ENCODE peak calls at places on chromosomes 4 and X, in eight cellular contexts. K is CD8-positive, alpha-beta memory T cell; Q is CD4-positive, CD25-positive, alpha-beta regulatory T cell; C is OCI-LY7; E is breast epithelium; B is dorsolateral prefrontal cortex; X is fibroblast of lung; Y is right cardiac atrium. L is an unnamed sample.

GRCh38 chrX:51975811-51976210 is 82.4 kb downstream of the MAGED1 start:
- DNase-seq in K (no peak), Q (no peak), C (no peak), E (no peak), B (no peak), X (no peak), Y (no peak), L (no peak)

GRCh38 chr4:102308032-102308799 is 37.1 kb downstream of the SLC39A8 start:
- DNase-seq in K (no peak), Q (no peak), C (peak), E (no peak), B (no peak), X (no peak), Y (peak), L (no peak)

GRCh38 chrX:53031380-53031779 is 17.2 kb upstream of the GPR173 start:
- DNase-seq in K (no peak), Q (no peak), C (no peak), E (no peak), B (no peak), X (no peak), Y (no peak), L (no peak)

GRCh38 chr4:128379860-128380259 is 92.2 kb upstream of the PGRMC2 start:
- DNase-seq in K (no peak), Q (peak), C (peak), E (no peak), B (no peak), X (no peak), Y (peak), L (no peak)

GRCh38 chrX:153755136-153755535 is 8.9 kb upstream of the PLXNB3 start:
- DNase-seq in K (no peak), Q (no peak), C (no peak), E (no peak), B (no peak), X (no peak), Y (no peak), L (no peak)

GRCh38 chrX:22629105-22629725 is 356.5 kb downstream of the CBLL2 start:
- DNase-seq in K (no peak), Q (no peak), C (no peak), E (no peak), B (no peak), X (peak), Y (no peak), L (no peak)

GRCh38 chr4:152920768-152921167 is 15.4 kb upstream of the FHDC1 start:
- DNase-seq in K (no peak), Q (no peak), C (peak), E (no peak), B (no peak), X (no peak), Y (no peak), L (no peak)

GRCh38 chrX:110399497-110399896 is 40.8 kb downstream of the RTL9 start:
- DNase-seq in K (no peak), Q (no peak), C (no peak), E (no peak), B (no peak), X (no peak), Y (no peak), L (no peak)

GRCh38 chr4:71962622-71963264 is 69.1 kb upstream of the NPFFR2 start:
- DNase-seq in K (no peak), Q (no peak), C (no peak), E (no peak), B (no peak), X (no peak), Y (no peak), L (no peak)

GRCh38 chr4:5037553-5038551 is 13.4 kb upstream of the STK32B start:
- DNase-seq in K (no peak), Q (no peak), C (no peak), E (no peak), B (no peak), X (peak), Y (no peak), L (no peak)

GRCh38 chr4:81740492-81740891 is 268.8 kb upstream of the RASGEF1B start:
- DNase-seq in K (no peak), Q (no peak), C (no peak), E (no peak), B (no peak), X (no peak), Y (no peak), L (no peak)

GRCh38 chrX:45400380-45400779 is 199.7 kb upstream of the DIPK2B start:
- DNase-seq in K (no peak), Q (no peak), C (no peak), E (no peak), B (no peak), X (peak), Y (no peak), L (no peak)

GRCh38 chr4:84579410-84579791 is 3.5 kb upstream of the CDS1 start:
- DNase-seq in K (no peak), Q (no peak), C (no peak), E (peak), B (no peak), X (no peak), Y (no peak), L (no peak)

GRCh38 chr4:86582453-86582852 is 11.7 kb upstream of the PTPN13 start:
- DNase-seq in K (no peak), Q (no peak), C (no peak), E (no peak), B (no peak), X (no peak), Y (no peak), L (no peak)

GRCh38 chr4:88230953-88231835 is 53.2 kb downstream of the PPM1K start:
- DNase-seq in K (no peak), Q (peak), C (no peak), E (no peak), B (no peak), X (no peak), Y (no peak), L (no peak)

GRCh38 chrX:51361251-51361650 is 28.6 kb downstream of the NUDT10 start:
- DNase-seq in K (no peak), Q (no peak), C (no peak), E (no peak), B (no peak), X (no peak), Y (no peak), L (no peak)

GRCh38 chrX:129743835-129744234 is 5.1 kb downstream of the XPNPEP2 start:
- DNase-seq in K (no peak), Q (no peak), C (no peak), E (no peak), B (no peak), X (no peak), Y (no peak), L (no peak)

GRCh38 chr4:81600511-81601269 is 129.0 kb upstream of the RASGEF1B start:
- DNase-seq in K (no peak), Q (no peak), C (no peak), E (no peak), B (no peak), X (no peak), Y (peak), L (no peak)

GRCh38 chr4:125789018-125789417 is 474.3 kb downstream of the FAT4 start:
- DNase-seq in K (no peak), Q (no peak), C (no peak), E (no peak), B (no peak), X (peak), Y (no peak), L (no peak)

GRCh38 chrX:30513284-30513683 is 64.3 kb downstream of the TASL start:
- DNase-seq in K (no peak), Q (peak), C (peak), E (no peak), B (no peak), X (no peak), Y (no peak), L (no peak)

GRCh38 chr4:110172972-110173371 is 25.4 kb downstream of the ELOVL6 start:
- DNase-seq in K (no peak), Q (no peak), C (no peak), E (no peak), B (no peak), X (no peak), Y (no peak), L (no peak)

GRCh38 chrX:74343970-74344622 is 40.1 kb downstream of the ZCCHC13 start:
- DNase-seq in K (peak), Q (peak), C (peak), E (peak), B (no peak), X (peak), Y (no peak), L (no peak)

GRCh38 chr4:161829631-161830030 is 334.2 kb downstream of the FSTL5 start:
- DNase-seq in K (no peak), Q (no peak), C (no peak), E (no peak), B (no peak), X (no peak), Y (no peak), L (no peak)

GRCh38 chr4:184453402-184454160 is 20.8 kb downstream of the IRF2 start:
- DNase-seq in K (peak), Q (peak), C (peak), E (no peak), B (no peak), X (peak), Y (no peak), L (no peak)

GRCh38 chr4:176833416-176833815 is 40.7 kb upstream of the VEGFC start:
- DNase-seq in K (no peak), Q (no peak), C (no peak), E (no peak), B (no peak), X (no peak), Y (no peak), L (no peak)

GRCh38 chr4:23932186-23932585 is 42.3 kb upstream of the PPARGC1A start:
- DNase-seq in K (no peak), Q (no peak), C (no peak), E (no peak), B (no peak), X (no peak), Y (no peak), L (no peak)

GRCh38 chr4:94947681-94948108 is 189.9 kb downstream of the BMPR1B start:
- DNase-seq in K (no peak), Q (no peak), C (no peak), E (no peak), B (no peak), X (no peak), Y (no peak), L (no peak)

GRCh38 chr4:94126669-94127068 is 81.0 kb upstream of the SMARCAD1 start:
- DNase-seq in K (no peak), Q (peak), C (no peak), E (no peak), B (no peak), X (no peak), Y (no peak), L (no peak)

GRCh38 chr4:162163892-162164759 is at the start of gene FSTL5:
- DNase-seq in K (no peak), Q (peak), C (no peak), E (peak), B (peak), X (peak), Y (peak), L (peak)

GRCh38 chr4:55865228-55865806 is 11.9 kb downstream of the EXOC1 start:
- DNase-seq in K (no peak), Q (no peak), C (no peak), E (no peak), B (no peak), X (peak), Y (no peak), L (no peak)

GRCh38 chr4:130395871-130396270 is 1299.9 kb downstream of the C4orf33 start:
- DNase-seq in K (no peak), Q (no peak), C (no peak), E (no peak), B (no peak), X (peak), Y (no peak), L (no peak)

GRCh38 chr4:142845293-142846070 is 619 bp downstream of the INPP4B start:
- DNase-seq in K (no peak), Q (no peak), C (no peak), E (no peak), B (no peak), X (peak), Y (peak), L (no peak)

GRCh38 chr4:186714006-186714675 is 9.5 kb downstream of the FAT1 start:
- DNase-seq in K (no peak), Q (no peak), C (no peak), E (no peak), B (no peak), X (peak), Y (no peak), L (no peak)

GRCh38 chr4:186719925-186720694 is 3.5 kb downstream of the FAT1 start:
- DNase-seq in K (no peak), Q (peak), C (peak), E (no peak), B (no peak), X (peak), Y (no peak), L (no peak)

GRCh38 chr4:186715077-186715476 is 8.6 kb downstream of the FAT1 start:
- DNase-seq in K (no peak), Q (no peak), C (no peak), E (no peak), B (no peak), X (peak), Y (no peak), L (no peak)

GRCh38 chr4:186712690-186713089 is 11.0 kb downstream of the FAT1 start:
- DNase-seq in K (no peak), Q (no peak), C (no peak), E (no peak), B (no peak), X (no peak), Y (peak), L (no peak)

DNA sequence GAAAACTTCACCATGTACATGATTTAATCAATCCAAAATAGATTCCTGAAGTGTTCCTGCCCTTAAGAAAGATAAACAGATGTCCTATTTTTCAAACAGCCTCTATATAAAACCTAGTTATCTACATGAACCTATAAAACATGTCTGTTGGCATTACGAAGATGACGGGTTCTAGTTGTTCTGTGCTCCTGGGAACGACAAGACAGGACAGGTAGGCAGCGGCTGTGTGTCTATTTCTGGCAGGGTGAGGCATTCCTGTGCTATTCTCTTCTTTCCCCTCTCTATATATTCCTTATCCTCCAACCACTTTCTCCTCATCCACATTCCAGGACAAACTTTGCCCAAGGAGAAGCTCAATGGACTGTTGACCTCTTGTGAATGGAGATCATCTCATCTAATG is 6.1 kb downstream of the FAT1 start:
- DNase-seq in K (no peak), Q (no peak), C (no peak), E (no peak), B (no peak), X (no peak), Y (no peak), L (no peak)
- H3K27ac ChIP-seq in K (no peak), Q (no peak), C (no peak), E (no peak), B (no peak), X (no peak), Y (no peak), L (no peak)

GRCh38 chr4:48772568-48772967 is 7.5 kb downstream of the FRYL start:
- DNase-seq in K (no peak), Q (no peak), C (no peak), E (no peak), B (no peak), X (no peak), Y (no peak), L (no peak)
- H3K27ac ChIP-seq in K (no peak), Q (no peak), C (no peak), E (no peak), B (no peak), X (no peak), Y (no peak), L (no peak)

DNA sequence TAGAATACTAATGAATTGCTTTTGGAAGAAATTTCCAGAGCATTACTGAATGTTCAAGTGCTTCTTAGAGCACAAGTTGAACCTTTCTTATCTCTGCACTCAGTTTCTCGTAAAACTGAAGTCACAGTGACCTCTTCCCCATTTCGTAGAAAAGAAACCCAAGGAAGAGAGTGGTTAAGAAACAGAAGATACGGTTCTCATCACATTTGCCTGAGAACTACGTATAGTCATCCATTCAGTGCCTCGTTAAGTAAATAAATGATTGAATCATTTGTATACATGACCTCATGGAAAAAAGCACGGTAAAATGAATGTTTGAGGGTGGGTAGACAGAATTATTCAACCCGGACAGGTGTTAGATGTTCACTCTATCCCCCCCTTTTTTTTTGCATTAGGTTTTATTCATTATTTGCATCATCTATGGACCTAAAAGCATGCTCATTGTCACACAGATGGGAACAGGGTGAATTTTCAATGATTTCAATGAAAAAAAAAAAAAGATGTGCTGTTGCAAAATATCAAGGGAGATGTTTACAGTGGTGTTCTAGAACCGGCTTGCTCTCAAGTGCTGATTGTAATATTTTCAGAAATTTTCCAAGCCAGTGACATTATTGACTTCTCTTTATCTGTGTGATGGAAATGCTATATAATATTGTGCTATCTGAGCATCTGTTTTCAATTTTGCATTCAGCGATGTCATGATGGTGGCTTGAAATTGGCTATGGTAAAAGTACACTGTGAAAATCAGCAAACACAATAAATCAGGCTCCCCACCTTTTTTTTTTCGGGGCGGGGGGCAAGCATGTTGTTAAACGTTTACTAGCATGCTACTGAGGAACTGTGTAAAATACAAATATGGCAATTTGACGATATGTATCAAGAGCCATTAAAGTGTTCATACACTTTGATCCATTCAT is 4.3 kb downstream of the RHOH start:
- DNase-seq in K (no peak), Q (peak), C (peak), E (no peak), B (no peak), X (peak), Y (no peak), L (no peak)
- H3K27ac ChIP-seq in K (peak), Q (peak), C (peak), E (peak), B (no peak), X (no peak), Y (no peak), L (peak)

GRCh38 chr4:185657699-185658098 is 122.4 kb upstream of the PDLIM3 start:
- DNase-seq in K (no peak), Q (no peak), C (no peak), E (no peak), B (no peak), X (peak), Y (no peak), L (no peak)
- H3K27ac ChIP-seq in K (no peak), Q (no peak), C (no peak), E (peak), B (no peak), X (no peak), Y (peak), L (peak)

L was measured in caudate nucleus.